ENCODE peak calls at places on chromosomes 11 and 22, in eight cellular contexts. V is sigmoid colon, J is psoas muscle, C is ovary, H is lower lobe of right lung, T is AG04450, U is left lung, D is ascending aorta. S is an unnamed sample.

GRCh38 chr11:35143509-35144102 is 4.6 kb downstream of the CD44 start:
- DNase-seq in V (no peak), J (no peak), C (no peak), H (no peak), T (no peak), U (no peak), D (no peak), S (no peak)

GRCh38 chr11:62137276-62137861 is 13.6 kb downstream of the INCENP start:
- DNase-seq in V (no peak), J (no peak), C (no peak), H (no peak), T (no peak), U (no peak), D (no peak), S (peak; percentile 12)

GRCh38 chr11:70802185-70802584 is 403.9 kb downstream of the CTTN start:
- DNase-seq in V (no peak), J (no peak), C (no peak), H (no peak), T (no peak), U (no peak), D (no peak), S (no peak)

GRCh38 chr11:121553806-121554205 is 101.0 kb upstream of the SORL1-AS1 start:
- DNase-seq in V (no peak), J (no peak), C (no peak), H (no peak), T (no peak), U (no peak), D (no peak), S (no peak)

GRCh38 chr22:30430933-30431332 is 5.4 kb downstream of the MTFP1 start:
- DNase-seq in V (no peak), J (peak; percentile 49), C (no peak), H (no peak), T (no peak), U (no peak), D (no peak), S (no peak)

GRCh38 chr11:15157181-15157580 is 42.5 kb downstream of the INSC start:
- DNase-seq in V (no peak), J (no peak), C (no peak), H (no peak), T (no peak), U (no peak), D (no peak), S (no peak)

GRCh38 chr11:36088234-36088975 is 144.5 kb downstream of the LDLRAD3 start:
- DNase-seq in V (no peak), J (no peak), C (no peak), H (no peak), T (no peak), U (no peak), D (no peak), S (no peak)

GRCh38 chr11:45423475-45424081 is 137.4 kb upstream of the SYT13 start:
- DNase-seq in V (no peak), J (no peak), C (no peak), H (no peak), T (no peak), U (no peak), D (no peak), S (no peak)

GRCh38 chr22:26302726-26303125 is 126.3 kb upstream of the ASPHD2 start:
- DNase-seq in V (no peak), J (no peak), C (no peak), H (no peak), T (no peak), U (no peak), D (no peak), S (no peak)

GRCh38 chr11:64553554-64554201 is 37.3 kb upstream of the SLC22A12 start:
- DNase-seq in V (peak; percentile 93), J (peak; percentile 81), C (peak; percentile 78), H (no peak), T (no peak), U (peak; percentile 61), D (no peak), S (no peak)

GRCh38 chr11:39975091-39975490 is 1484.4 kb downstream of the LRRC4C start:
- DNase-seq in V (no peak), J (no peak), C (no peak), H (no peak), T (no peak), U (no peak), D (no peak), S (no peak)

GRCh38 chr11:1310772-1311468 is 1.5 kb upstream of the TOLLIP start:
- DNase-seq in V (no peak), J (no peak), C (no peak), H (no peak), T (no peak), U (no peak), D (no peak), S (no peak)

GRCh38 chr11:12240669-12241068 is 130.3 kb downstream of the MICAL2 start:
- DNase-seq in V (no peak), J (peak; percentile 68), C (no peak), H (no peak), T (no peak), U (no peak), D (no peak), S (no peak)

GRCh38 chr11:91932151-91932821 is 292.3 kb upstream of the FAT3 start:
- DNase-seq in V (no peak), J (no peak), C (no peak), H (no peak), T (no peak), U (no peak), D (no peak), S (no peak)

GRCh38 chr11:66950113-66950535 is 8.1 kb downstream of the PC start:
- DNase-seq in V (peak; percentile 67), J (peak; percentile 62), C (no peak), H (no peak), T (no peak), U (no peak), D (peak; percentile 69), S (peak; percentile 74)

GRCh38 chr11:8707541-8708270 is 25.1 kb downstream of the RPL27A start:
- DNase-seq in V (peak; percentile 99), J (peak; percentile 89), C (peak; percentile 62), H (no peak), T (no peak), U (no peak), D (peak; percentile 78), S (peak; percentile 78)

GRCh38 chr11:72591785-72592490 is 82.3 kb downstream of the PDE2A start:
- DNase-seq in V (no peak), J (no peak), C (no peak), H (no peak), T (no peak), U (no peak), D (no peak), S (no peak)

DNA sequence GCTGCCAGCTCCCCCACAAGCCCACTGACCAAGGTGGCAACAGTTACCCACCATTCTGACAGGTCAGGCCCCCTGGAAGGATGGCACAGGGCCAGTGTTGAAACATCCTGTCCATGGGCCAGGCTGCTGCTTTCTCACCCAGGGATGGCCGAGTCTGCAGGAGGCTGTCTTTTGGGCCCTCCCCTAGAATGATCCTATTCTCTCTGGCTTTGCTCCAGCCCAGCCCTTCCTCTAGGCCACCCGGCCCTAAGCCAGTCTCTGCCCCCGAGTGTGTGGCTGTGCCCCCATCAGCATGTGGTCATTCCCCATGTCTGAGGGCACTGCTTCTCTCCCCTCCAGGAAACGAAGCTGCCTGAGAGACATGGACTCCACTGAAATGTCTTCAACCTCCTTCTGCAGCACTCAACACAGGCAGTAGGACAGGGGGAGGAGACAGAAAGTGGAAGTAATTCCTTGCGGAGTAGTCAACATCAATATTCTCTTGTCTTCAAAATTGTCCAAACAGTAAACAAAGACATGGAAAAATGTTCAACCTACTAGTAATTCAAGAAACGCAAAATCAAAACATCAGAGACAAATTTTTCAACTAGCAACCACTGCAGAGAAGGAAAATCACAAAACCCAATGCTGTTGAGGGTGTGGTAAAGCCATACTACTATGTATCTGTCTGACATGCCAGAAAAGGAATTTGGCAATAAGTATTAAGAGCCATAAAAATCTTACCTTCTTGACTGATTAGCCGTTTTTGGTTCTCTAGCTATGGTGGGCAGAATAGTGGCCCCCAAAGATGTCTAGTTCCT is 5.1 kb upstream of the SCARF2 start:
- DNase-seq in V (no peak), J (peak; percentile 38), C (no peak), H (peak; percentile 24), T (no peak), U (no peak), D (no peak), S (no peak)
- H3K4me3 ChIP-seq in V (no peak overlapping the region), J (no peak overlapping the region), C (no peak overlapping the region), H (no peak overlapping the region), T (no peak overlapping the region), U (no peak overlapping the region), D (no peak overlapping the region), S (no peak overlapping the region)

GRCh38 chr11:114612686-114613085 is 17.1 kb upstream of the NXPE4 start:
- DNase-seq in V (no peak), J (no peak), C (no peak), H (no peak), T (no peak), U (no peak), D (no peak), S (no peak)
- H3K9me3 ChIP-seq in V (no peaks in the 10 kb centered on the region), J (no peaks in the 10 kb centered on the region), C (no peaks in the 10 kb centered on the region), H (no peaks in the 10 kb centered on the region), T (no peaks in the 10 kb centered on the region), U (peaks cover 58% of the 10 kb centered on the region), D (no peaks in the 10 kb centered on the region), S (no peaks in the 10 kb centered on the region)

DNA sequence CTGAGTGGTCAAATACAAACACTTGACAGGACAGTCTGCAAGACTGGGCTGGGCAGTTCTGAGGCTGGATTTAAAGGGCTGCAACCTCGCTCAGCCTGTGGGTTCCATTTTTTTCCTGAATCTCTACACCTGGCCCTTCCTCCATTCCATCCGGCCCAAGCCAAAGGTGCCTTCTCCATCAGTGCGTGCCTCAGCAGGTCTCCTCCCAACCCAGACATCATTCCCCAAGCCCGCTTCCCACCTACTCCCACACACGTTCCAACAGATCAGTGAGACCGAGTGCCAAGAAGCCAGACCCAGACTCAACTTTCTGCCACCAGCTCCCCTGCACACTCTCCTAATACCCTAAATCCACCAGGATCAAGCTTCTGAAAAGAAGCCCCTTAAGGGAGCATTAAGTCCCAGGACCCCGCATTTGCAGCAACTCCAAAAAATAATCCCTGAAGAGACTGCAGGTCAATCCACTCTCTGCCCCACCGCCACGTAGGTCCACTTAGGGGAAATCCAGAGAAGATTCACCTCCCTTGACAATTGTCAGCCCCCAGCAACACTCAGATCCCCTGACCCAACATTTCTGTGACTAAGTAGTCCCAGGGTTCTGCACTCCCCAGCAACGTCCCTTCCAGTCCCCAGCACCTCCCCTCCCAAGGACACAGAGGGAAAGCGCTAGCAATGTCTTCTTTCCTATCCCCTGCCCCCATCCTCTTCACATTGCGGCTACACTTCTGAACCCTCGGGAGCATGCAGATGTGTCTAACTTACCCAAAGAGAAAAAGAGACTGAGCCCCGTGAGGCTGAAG is 639 bp downstream of the SCN2B start:
- DNase-seq in V (no peak), J (no peak), C (no peak), H (no peak), T (no peak), U (no peak), D (no peak), S (no peak)
- H3K4me3 ChIP-seq in V (peak overlapping the region; percentile 44), J (peak overlapping the region; percentile 60), C (peak overlapping the region; percentile 33), H (peak overlapping the region; percentile 43), T (no peak overlapping the region), U (peak overlapping the region; percentile 21), D (peak overlapping the region; percentile 17), S (peak overlapping the region; percentile 48)

GRCh38 chr22:48503035-48503625 is 1324.5 kb downstream of the BRD1 start:
- DNase-seq in V (no peak), J (peak; percentile 2), C (no peak), H (peak; percentile 20), T (no peak), U (no peak), D (no peak), S (no peak)
- H3K9me3 ChIP-seq in V (no peaks in the 10 kb centered on the region), J (no peaks in the 10 kb centered on the region), C (no peaks in the 10 kb centered on the region), H (no peaks in the 10 kb centered on the region), T (peaks cover 92% of the 10 kb centered on the region), U (no peaks in the 10 kb centered on the region), D (no peaks in the 10 kb centered on the region), S (no peaks in the 10 kb centered on the region)